ENCODE peak calls at places on chromosome 10, in six cellular contexts. One of them, this sample, is unnamed.

GRCh38 chr10:47053399-47053798 is 142.2 kb downstream of the PTPN20 start:
- DNase-seq in foreskin fibroblast: no peak
- DNase-seq in lower leg skin: peak; percentile 56
- DNase-seq in suprapubic skin: no peak
- DNase-seq in heart right ventricle: no peak
- DNase-seq in SK-N-SH: no peak
- DNase-seq in this sample: no peak

GRCh38 chr10:49175587-49176309 is 12.4 kb downstream of the TMEM273 start:
- DNase-seq in foreskin fibroblast: no peak
- DNase-seq in lower leg skin: no peak
- DNase-seq in suprapubic skin: no peak
- DNase-seq in heart right ventricle: no peak
- DNase-seq in SK-N-SH: no peak
- DNase-seq in this sample: no peak

GRCh38 chr10:103852189-103852711 is 3.1 kb downstream of the SH3PXD2A start:
- DNase-seq in foreskin fibroblast: peak; percentile 89
- DNase-seq in lower leg skin: no peak
- DNase-seq in suprapubic skin: peak; percentile 64
- DNase-seq in heart right ventricle: peak; percentile 44
- DNase-seq in SK-N-SH: no peak
- DNase-seq in this sample: no peak

GRCh38 chr10:5965266-5965665 is 12.1 kb downstream of the IL15RA start:
- DNase-seq in foreskin fibroblast: no peak
- DNase-seq in lower leg skin: peak; percentile 64
- DNase-seq in suprapubic skin: peak; percentile 37
- DNase-seq in heart right ventricle: no peak
- DNase-seq in SK-N-SH: no peak
- DNase-seq in this sample: no peak

GRCh38 chr10:49151025-49151445 is 17.2 kb upstream of the FAM170B start:
- DNase-seq in foreskin fibroblast: no peak
- DNase-seq in lower leg skin: peak; percentile 2
- DNase-seq in suprapubic skin: no peak
- DNase-seq in heart right ventricle: no peak
- DNase-seq in SK-N-SH: peak; percentile 72
- DNase-seq in this sample: no peak

GRCh38 chr10:22900841-22901601 is 26.8 kb upstream of the ARMC3 start:
- DNase-seq in foreskin fibroblast: no peak
- DNase-seq in lower leg skin: no peak
- DNase-seq in suprapubic skin: no peak
- DNase-seq in heart right ventricle: no peak
- DNase-seq in SK-N-SH: no peak
- DNase-seq in this sample: no peak

GRCh38 chr10:63829020-63829419 is 307.8 kb downstream of the REEP3 start:
- DNase-seq in foreskin fibroblast: peak; percentile 1
- DNase-seq in lower leg skin: no peak
- DNase-seq in suprapubic skin: no peak
- DNase-seq in heart right ventricle: no peak
- DNase-seq in SK-N-SH: no peak
- DNase-seq in this sample: no peak

GRCh38 chr10:26839966-26840627 is 20.7 kb downstream of the ABI1 start:
- DNase-seq in foreskin fibroblast: peak; percentile 28
- DNase-seq in lower leg skin: no peak
- DNase-seq in suprapubic skin: no peak
- DNase-seq in heart right ventricle: no peak
- DNase-seq in SK-N-SH: no peak
- DNase-seq in this sample: no peak

GRCh38 chr10:106320078-106320477 is 844.4 kb downstream of the SORCS1 start:
- DNase-seq in foreskin fibroblast: no peak
- DNase-seq in lower leg skin: no peak
- DNase-seq in suprapubic skin: no peak
- DNase-seq in heart right ventricle: no peak
- DNase-seq in SK-N-SH: no peak
- DNase-seq in this sample: no peak

GRCh38 chr10:13678444-13678843 is 91.7 kb downstream of the PRPF18 start:
- DNase-seq in foreskin fibroblast: no peak
- DNase-seq in lower leg skin: no peak
- DNase-seq in suprapubic skin: no peak
- DNase-seq in heart right ventricle: no peak
- DNase-seq in SK-N-SH: no peak
- DNase-seq in this sample: no peak

GRCh38 chr10:123007558-123008378 is 827 bp downstream of the IKZF5 start:
- DNase-seq in foreskin fibroblast: peak; percentile 29
- DNase-seq in lower leg skin: no peak
- DNase-seq in suprapubic skin: no peak
- DNase-seq in heart right ventricle: no peak
- DNase-seq in SK-N-SH: peak; percentile 46
- DNase-seq in this sample: peak; percentile 7

GRCh38 chr10:6445671-6446278 is 134.3 kb downstream of the PRKCQ start:
- DNase-seq in foreskin fibroblast: peak; percentile 14
- DNase-seq in lower leg skin: peak; percentile 88
- DNase-seq in suprapubic skin: no peak
- DNase-seq in heart right ventricle: peak; percentile 35
- DNase-seq in SK-N-SH: peak; percentile 38
- DNase-seq in this sample: no peak

GRCh38 chr10:101336382-101336781 is 17.6 kb upstream of the BTRC start:
- DNase-seq in foreskin fibroblast: no peak
- DNase-seq in lower leg skin: no peak
- DNase-seq in suprapubic skin: no peak
- DNase-seq in heart right ventricle: no peak
- DNase-seq in SK-N-SH: no peak
- DNase-seq in this sample: no peak

GRCh38 chr10:130337696-130338587 is 201.8 kb downstream of the GLRX3 start:
- DNase-seq in foreskin fibroblast: no peak
- DNase-seq in lower leg skin: peak; percentile 80
- DNase-seq in suprapubic skin: no peak
- DNase-seq in heart right ventricle: no peak
- DNase-seq in SK-N-SH: no peak
- DNase-seq in this sample: no peak

GRCh38 chr10:30832727-30833624 is 198.7 kb downstream of the ZNF438 start:
- DNase-seq in foreskin fibroblast: no peak
- DNase-seq in lower leg skin: peak; percentile 53
- DNase-seq in suprapubic skin: no peak
- DNase-seq in heart right ventricle: no peak
- DNase-seq in SK-N-SH: no peak
- DNase-seq in this sample: no peak

GRCh38 chr10:5545778-5546710 is 21.3 kb downstream of the CALML3 start:
- DNase-seq in foreskin fibroblast: peak; percentile 21
- DNase-seq in lower leg skin: peak; percentile 86
- DNase-seq in suprapubic skin: peak; percentile 51
- DNase-seq in heart right ventricle: peak; percentile 56
- DNase-seq in SK-N-SH: no peak
- DNase-seq in this sample: no peak

GRCh38 chr10:1754506-1755177 is 17.3 kb upstream of the ADARB2 start:
- DNase-seq in foreskin fibroblast: no peak
- DNase-seq in lower leg skin: no peak
- DNase-seq in suprapubic skin: no peak
- DNase-seq in heart right ventricle: no peak
- DNase-seq in SK-N-SH: no peak
- DNase-seq in this sample: no peak

DNA sequence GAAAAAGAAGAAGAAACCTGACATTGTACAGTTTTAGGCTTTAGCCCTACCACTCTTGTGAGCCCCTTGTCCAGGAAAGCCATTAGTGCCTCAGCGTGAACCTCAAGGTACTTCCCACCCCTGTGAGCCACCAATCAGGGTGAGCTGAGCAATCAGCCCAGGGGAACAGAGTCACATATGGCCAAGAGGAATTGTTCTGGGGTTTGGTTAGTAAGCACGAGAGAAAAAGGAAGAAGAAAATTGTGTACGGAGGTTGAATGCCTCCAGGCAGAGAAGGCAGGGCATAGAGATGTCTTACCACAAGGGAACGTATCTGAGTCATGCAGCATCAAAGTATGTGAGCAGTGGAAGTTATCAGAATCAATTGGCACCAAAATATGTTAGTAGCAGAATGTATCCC is 33.0 kb upstream of the ARHGAP12 start:
- DNase-seq in foreskin fibroblast: peak; percentile 82
- DNase-seq in lower leg skin: no peak
- DNase-seq in suprapubic skin: no peak
- DNase-seq in heart right ventricle: no peak
- DNase-seq in SK-N-SH: no peak
- DNase-seq in this sample: peak; percentile 39
- TF ChIP-seq CTCF in foreskin fibroblast: no peak
- TF ChIP-seq CTCF in lower leg skin: no peak
- TF ChIP-seq CTCF in suprapubic skin: no peak
- TF ChIP-seq CTCF in heart right ventricle: no peak
- TF ChIP-seq CTCF in SK-N-SH: no peak
- TF ChIP-seq CTCF in this sample: no peak

GRCh38 chr10:11823989-11824346 is 812 bp downstream of the PROSER2 start:
- DNase-seq in foreskin fibroblast: no peak
- DNase-seq in lower leg skin: no peak
- DNase-seq in suprapubic skin: no peak
- DNase-seq in heart right ventricle: no peak
- DNase-seq in SK-N-SH: no peak
- DNase-seq in this sample: no peak

GRCh38 chr10:11825796-11826414 is 2.7 kb downstream of the PROSER2 start:
- DNase-seq in foreskin fibroblast: no peak
- DNase-seq in lower leg skin: no peak
- DNase-seq in suprapubic skin: no peak
- DNase-seq in heart right ventricle: no peak
- DNase-seq in SK-N-SH: no peak
- DNase-seq in this sample: no peak

GRCh38 chr10:11823122-11823988 is at the start of gene PROSER2:
- DNase-seq in foreskin fibroblast: peak; percentile 45
- DNase-seq in lower leg skin: no peak
- DNase-seq in suprapubic skin: peak; percentile 64
- DNase-seq in heart right ventricle: peak; percentile 49
- DNase-seq in SK-N-SH: peak; percentile 82
- DNase-seq in this sample: no peak

GRCh38 chr10:11824825-11825224 is 1.7 kb downstream of the PROSER2 start:
- DNase-seq in foreskin fibroblast: no peak
- DNase-seq in lower leg skin: no peak
- DNase-seq in suprapubic skin: no peak
- DNase-seq in heart right ventricle: no peak
- DNase-seq in SK-N-SH: peak; percentile 64
- DNase-seq in this sample: no peak

GRCh38 chr10:11824376-11824775 is 1.2 kb downstream of the PROSER2 start:
- DNase-seq in foreskin fibroblast: no peak
- DNase-seq in lower leg skin: no peak
- DNase-seq in suprapubic skin: no peak
- DNase-seq in heart right ventricle: no peak
- DNase-seq in SK-N-SH: no peak
- DNase-seq in this sample: no peak
- H3K4me3 ChIP-seq in foreskin fibroblast: no peak overlapping the region
- H3K4me3 ChIP-seq in lower leg skin: no peak overlapping the region
- H3K4me3 ChIP-seq in suprapubic skin: peak overlapping the region; percentile 88
- H3K4me3 ChIP-seq in heart right ventricle: peak overlapping the region; percentile 65
- H3K4me3 ChIP-seq in SK-N-SH: peak overlapping the region; percentile 66
- H3K4me3 ChIP-seq in this sample: no peak overlapping the region

GRCh38 chr10:72323108-72323932 is 31.4 kb downstream of the DNAJB12 start:
- DNase-seq in foreskin fibroblast: no peak
- DNase-seq in lower leg skin: no peak
- DNase-seq in suprapubic skin: no peak
- DNase-seq in heart right ventricle: no peak
- DNase-seq in SK-N-SH: no peak
- DNase-seq in this sample: no peak

GRCh38 chr10:72321248-72322029 is 33.3 kb downstream of the DNAJB12 start:
- DNase-seq in foreskin fibroblast: no peak
- DNase-seq in lower leg skin: no peak
- DNase-seq in suprapubic skin: peak; percentile 66
- DNase-seq in heart right ventricle: no peak
- DNase-seq in SK-N-SH: no peak
- DNase-seq in this sample: no peak

GRCh38 chr10:72322030-72322279 is 32.8 kb downstream of the DNAJB12 start:
- DNase-seq in foreskin fibroblast: no peak
- DNase-seq in lower leg skin: no peak
- DNase-seq in suprapubic skin: no peak
- DNase-seq in heart right ventricle: no peak
- DNase-seq in SK-N-SH: no peak
- DNase-seq in this sample: no peak

GRCh38 chr10:72320676-72321247 is 34.0 kb downstream of the DNAJB12 start:
- DNase-seq in foreskin fibroblast: peak; percentile 98
- DNase-seq in lower leg skin: peak; percentile 95
- DNase-seq in suprapubic skin: peak; percentile 89
- DNase-seq in heart right ventricle: no peak
- DNase-seq in SK-N-SH: peak; percentile 86
- DNase-seq in this sample: peak; percentile 96

GRCh38 chr10:72322280-72323058 is 32.2 kb downstream of the DNAJB12 start:
- DNase-seq in foreskin fibroblast: no peak
- DNase-seq in lower leg skin: no peak
- DNase-seq in suprapubic skin: peak; percentile 69
- DNase-seq in heart right ventricle: no peak
- DNase-seq in SK-N-SH: no peak
- DNase-seq in this sample: no peak
- TF ChIP-seq CTCF in foreskin fibroblast: no peak
- TF ChIP-seq CTCF in lower leg skin: no peak
- TF ChIP-seq CTCF in suprapubic skin: no peak
- TF ChIP-seq CTCF in heart right ventricle: no peak
- TF ChIP-seq CTCF in SK-N-SH: no peak
- TF ChIP-seq CTCF in this sample: no peak

GRCh38 chr10:73732931-73733623 is 11.1 kb upstream of the SEC24C start:
- DNase-seq in foreskin fibroblast: no peak
- DNase-seq in lower leg skin: no peak
- DNase-seq in suprapubic skin: no peak
- DNase-seq in heart right ventricle: no peak
- DNase-seq in SK-N-SH: no peak
- DNase-seq in this sample: no peak

GRCh38 chr10:73734028-73734720 is 10.0 kb upstream of the SEC24C start:
- DNase-seq in foreskin fibroblast: no peak
- DNase-seq in lower leg skin: no peak
- DNase-seq in suprapubic skin: no peak
- DNase-seq in heart right ventricle: no peak
- DNase-seq in SK-N-SH: no peak
- DNase-seq in this sample: no peak

GRCh38 chr10:73730153-73730906 is 13.8 kb upstream of the SEC24C start:
- DNase-seq in foreskin fibroblast: peak; percentile 84
- DNase-seq in lower leg skin: peak; percentile 98
- DNase-seq in suprapubic skin: peak; percentile 94
- DNase-seq in heart right ventricle: peak; percentile 86
- DNase-seq in SK-N-SH: peak; percentile 83
- DNase-seq in this sample: peak; percentile 79

GRCh38 chr10:73732426-73732825 is 11.7 kb upstream of the SEC24C start:
- DNase-seq in foreskin fibroblast: no peak
- DNase-seq in lower leg skin: no peak
- DNase-seq in suprapubic skin: no peak
- DNase-seq in heart right ventricle: no peak
- DNase-seq in SK-N-SH: no peak
- DNase-seq in this sample: no peak

DNA sequence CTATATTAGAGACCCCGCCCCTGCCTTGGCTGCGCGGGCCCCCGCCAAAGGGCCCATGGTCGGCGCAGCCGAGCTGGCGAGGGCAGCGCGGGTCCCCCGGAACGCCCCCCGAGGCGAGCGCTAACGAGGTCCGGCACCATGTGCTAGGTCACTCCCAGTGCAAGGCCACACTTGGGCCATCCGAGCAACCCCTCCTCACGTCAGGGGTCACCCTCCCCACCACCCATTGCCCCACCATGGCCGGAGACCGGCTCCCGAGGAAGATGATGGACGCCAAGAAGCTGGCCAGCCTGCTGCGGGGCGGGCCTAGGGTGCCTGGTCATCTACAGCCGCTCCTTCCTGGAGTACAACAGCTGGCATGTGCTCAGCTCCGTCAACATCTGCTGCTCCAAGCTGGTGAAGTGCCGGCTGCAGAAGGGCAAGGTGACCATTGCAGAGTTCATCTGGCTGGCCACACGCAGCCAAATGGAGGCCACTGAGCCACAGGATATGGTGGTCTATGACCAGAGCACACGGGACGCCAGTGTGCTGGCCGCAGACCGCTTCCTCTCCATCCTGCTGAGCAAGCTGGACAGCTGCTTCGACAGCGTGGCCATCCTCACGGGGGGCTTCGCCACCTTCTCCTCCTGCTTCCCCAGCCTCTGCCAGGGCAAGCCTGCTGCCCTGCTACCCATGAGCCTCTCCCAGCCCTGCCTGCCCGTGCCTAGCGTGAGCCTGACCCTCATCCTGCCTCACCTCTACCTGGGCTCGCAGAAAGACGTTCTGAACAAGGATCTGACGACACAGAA is 12.4 kb upstream of the SEC24C start:
- DNase-seq in foreskin fibroblast: no peak
- DNase-seq in lower leg skin: no peak
- DNase-seq in suprapubic skin: no peak
- DNase-seq in heart right ventricle: no peak
- DNase-seq in SK-N-SH: no peak
- DNase-seq in this sample: no peak
- H3K4me3 ChIP-seq in foreskin fibroblast: peak overlapping the region; percentile 2
- H3K4me3 ChIP-seq in lower leg skin: no peak overlapping the region
- H3K4me3 ChIP-seq in suprapubic skin: peak overlapping the region; percentile 73
- H3K4me3 ChIP-seq in heart right ventricle: no peak overlapping the region
- H3K4me3 ChIP-seq in SK-N-SH: peak overlapping the region; percentile 96
- H3K4me3 ChIP-seq in this sample: peak overlapping the region; percentile 71

This sample was measured in HFF-Myc.